ENCODE peak calls at places on chromosomes 6 and 20, in six cellular contexts. D is Karpas-422, G is fibroblast of lung, X is GM23248, W is neuronal stem cell, K is neural progenitor cell. T is an unnamed sample.

GRCh38 chr6:118844915-118845314 is 49.0 kb upstream of the ASF1A start:
- DNase-seq in K (no peak), W (no peak), X (no peak), D (peak), G (no peak), T (no peak)

GRCh38 chr6:67634199-67634598 is 1000.9 kb upstream of the ADGRB3 start:
- DNase-seq in K (no peak), X (no peak), D (no peak), G (no peak), W (no peak), T (no peak)

GRCh38 chr6:5851261-5851757 is 155.4 kb downstream of the NRN1 start:
- DNase-seq in X (peak), W (no peak), K (peak), G (peak), D (peak), T (no peak)

GRCh38 chr20:2234788-2235187 is 61.0 kb upstream of the TGM3 start:
- DNase-seq in G (peak), D (no peak), W (no peak), K (peak), X (no peak), T (no peak)

GRCh38 chr6:30721198-30722024 is 1.3 kb downstream of the TUBB start:
- DNase-seq in K (peak), W (peak), X (peak), D (peak), G (peak), T (peak)

GRCh38 chr20:5719861-5720401 is 30.3 kb upstream of the SHLD1 start:
- DNase-seq in W (no peak), G (peak), K (no peak), X (peak), D (no peak), T (no peak)

GRCh38 chr6:22082278-22082677 is 214.6 kb downstream of the PRL start:
- DNase-seq in X (peak), K (no peak), D (no peak), G (peak), W (no peak), T (no peak)

GRCh38 chr20:38171301-38172010 is 6.4 kb upstream of the TGM2 start:
- DNase-seq in D (no peak), X (peak), G (no peak), K (no peak), W (no peak), T (no peak)

GRCh38 chr20:46512943-46513844 is at the start of gene ZNF334:
- DNase-seq in G (peak), D (peak), W (peak), X (peak), K (peak), T (no peak)

GRCh38 chr6:100886078-100886477 is 4.9 kb upstream of the ASCC3 start:
- DNase-seq in G (peak), D (no peak), X (peak), W (no peak), K (no peak), T (no peak)

GRCh38 chr20:36624068-36624813 is 18.7 kb downstream of the RAB5IF start:
- DNase-seq in D (no peak), K (no peak), W (no peak), X (no peak), G (no peak), T (no peak)

GRCh38 chr6:90183587-90184333 is 112.9 kb downstream of the BACH2 start:
- DNase-seq in K (no peak), X (no peak), D (no peak), G (peak), W (no peak), T (no peak)

GRCh38 chr6:24668997-24669361 is 2.1 kb downstream of the ACOT13 start:
- DNase-seq in X (no peak), D (no peak), K (no peak), G (no peak), W (no peak), T (no peak)

GRCh38 chr6:45438156-45438555 is 60.4 kb upstream of the SUPT3H start:
- DNase-seq in G (peak), D (no peak), K (no peak), W (no peak), X (peak), T (no peak)

GRCh38 chr6:126716012-126716411 is 376.1 kb downstream of the CENPW start:
- DNase-seq in D (no peak), X (peak), W (no peak), K (no peak), G (peak), T (no peak)

GRCh38 chr20:58174708-58175287 is 53.7 kb downstream of the ANKRD60 start:
- DNase-seq in W (no peak), D (peak), X (peak), K (peak), G (no peak), T (no peak)
- H3K4me2 ChIP-seq in W (no peak), D (peak), X (peak), K (peak), G (peak), T (no peak)

GRCh38 chr20:55513966-55514365 is 491.4 kb downstream of the CBLN4 start:
- DNase-seq in G (no peak), K (no peak), W (no peak), X (no peak), D (no peak), T (no peak)

GRCh38 chr20:55515831-55516230 is 489.5 kb downstream of the CBLN4 start:
- DNase-seq in D (no peak), W (no peak), X (no peak), G (no peak), K (no peak), T (no peak)

GRCh38 chr20:55514498-55514897 is 490.8 kb downstream of the CBLN4 start:
- DNase-seq in D (no peak), W (no peak), X (no peak), G (no peak), K (no peak), T (no peak)
- H2AFZ ChIP-seq in D (no peak), W (no peak), X (no peak), G (no peak), K (no peak), T (no peak)

DNA sequence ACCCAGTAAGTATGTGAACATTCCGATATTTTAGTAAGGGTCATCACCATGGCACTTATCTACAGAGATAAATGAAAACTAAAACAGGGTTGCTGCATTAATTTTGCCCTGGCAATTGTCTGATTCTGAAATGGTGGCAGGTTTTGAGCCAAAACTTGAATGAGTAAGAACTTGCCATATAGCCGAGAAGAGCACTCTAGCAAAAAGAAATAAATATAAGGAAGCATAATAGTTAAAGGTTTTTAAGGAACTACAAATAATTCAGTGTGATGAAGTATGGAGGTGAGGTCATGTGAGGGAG is 68.5 kb upstream of the BTN3A2 start:
- DNase-seq in G (no peak), W (no peak), D (no peak), K (no peak), X (no peak), T (no peak)
- H3K4me2 ChIP-seq in G (no peak), W (no peak), D (no peak), K (no peak), X (no peak), T (no peak)

DNA sequence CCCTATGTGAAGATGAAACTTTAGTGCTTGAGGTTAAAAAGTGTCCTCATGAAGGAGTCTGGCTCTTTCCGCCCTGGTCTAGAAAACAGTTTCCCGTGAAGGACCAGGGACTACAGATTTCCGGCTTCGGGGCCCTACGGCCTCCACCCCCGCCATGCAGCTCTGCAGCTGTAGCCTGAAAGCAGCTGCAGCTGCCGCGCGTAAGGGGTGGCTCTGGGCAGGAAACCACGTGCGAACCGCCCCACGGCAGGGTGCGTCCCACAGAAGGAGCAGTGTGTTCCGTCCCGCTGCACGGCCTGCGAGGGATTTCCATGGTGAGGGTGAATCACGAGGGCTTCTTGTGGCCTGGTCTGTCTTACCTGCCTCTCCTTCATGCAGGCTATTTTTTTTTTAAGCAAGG is 117.0 kb downstream of the ERMARD start:
- DNase-seq in D (no peak), W (no peak), K (no peak), G (no peak), X (peak), T (peak)
- H2AFZ ChIP-seq in D (no peak), W (no peak), K (no peak), G (no peak), X (no peak), T (peak)

GRCh38 chr6:104956663-104957294 is at the start of gene LIN28B:
- DNase-seq in X (no peak), G (no peak), D (peak), K (peak), W (no peak), T (no peak)

GRCh38 chr6:104958178-104958520 is 1.2 kb downstream of the LIN28B start:
- DNase-seq in D (peak), X (no peak), K (peak), G (no peak), W (no peak), T (no peak)

GRCh38 chr6:104955927-104956662 is 812 bp upstream of the LIN28B start:
- DNase-seq in X (no peak), D (peak), W (peak), K (peak), G (no peak), T (no peak)

GRCh38 chr6:104958720-104959452 is 2.0 kb downstream of the LIN28B start:
- DNase-seq in G (no peak), D (peak), W (no peak), X (peak), K (peak), T (no peak)

GRCh38 chr6:104957301-104958177 is 632 bp downstream of the LIN28B start:
- DNase-seq in D (peak), W (peak), K (peak), X (no peak), G (no peak), T (no peak)
- H3K4me2 ChIP-seq in D (peak), W (peak), K (peak), X (no peak), G (no peak), T (no peak)

GRCh38 chr6:134722996-134723871 is 226.7 kb downstream of the ALDH8A1 start:
- DNase-seq in X (peak), D (no peak), W (no peak), K (no peak), G (no peak), T (no peak)

GRCh38 chr6:134722429-134722828 is 227.5 kb downstream of the ALDH8A1 start:
- DNase-seq in K (no peak), G (no peak), X (peak), D (no peak), W (no peak), T (no peak)

GRCh38 chr6:134720353-134721094 is 229.4 kb downstream of the ALDH8A1 start:
- DNase-seq in W (no peak), X (no peak), K (no peak), G (no peak), D (no peak), T (no peak)

GRCh38 chr6:134719850-134720249 is 230.1 kb downstream of the ALDH8A1 start:
- DNase-seq in D (no peak), X (no peak), K (no peak), W (no peak), G (no peak), T (no peak)

GRCh38 chr6:134721095-134721400 is 228.9 kb downstream of the ALDH8A1 start:
- DNase-seq in X (no peak), D (no peak), G (no peak), W (no peak), K (no peak), T (no peak)
- H2AFZ ChIP-seq in X (no peak), D (no peak), G (no peak), W (no peak), K (no peak), T (no peak)

GRCh38 chr6:12115492-12115891 is 103.4 kb downstream of the HIVEP1 start:
- DNase-seq in W (no peak), G (no peak), K (no peak), D (no peak), X (no peak), T (no peak)
- H3K4me2 ChIP-seq in W (no peak), G (no peak), K (no peak), D (no peak), X (no peak), T (peak)

DNA sequence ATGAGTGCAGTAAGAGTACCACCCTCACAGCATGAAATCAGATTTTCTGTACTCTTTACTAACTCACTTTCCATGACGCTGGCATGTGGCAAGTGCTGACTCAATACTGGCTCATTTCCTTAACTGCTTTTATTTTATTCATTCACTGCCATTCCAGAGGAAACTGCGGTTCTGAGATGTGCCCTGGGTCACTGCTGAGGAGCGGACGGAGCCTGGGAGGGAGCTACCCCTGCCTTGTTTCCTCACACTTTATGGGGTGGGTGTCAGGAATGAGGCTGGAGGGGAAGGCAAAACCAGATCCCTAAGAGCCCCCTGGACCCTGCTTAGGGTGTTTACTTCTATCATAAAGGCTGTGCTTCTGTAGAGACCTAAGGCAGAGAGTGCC is 14.4 kb downstream of the NT5E start:
- DNase-seq in W (no peak), D (no peak), G (peak), X (peak), K (no peak), T (no peak)
- H2AFZ ChIP-seq in W (no peak), D (no peak), G (no peak), X (no peak), K (no peak), T (no peak)

GRCh38 chr6:105569706-105570105 is 166.8 kb upstream of the PREP start:
- DNase-seq in X (no peak), K (no peak), G (no peak), D (no peak), W (no peak), T (no peak)
- H3K4me2 ChIP-seq in X (no peak), K (no peak), G (no peak), D (no peak), W (no peak), T (no peak)

GRCh38 chr20:50320910-50321796 is 130.5 kb downstream of the CEBPB start:
- DNase-seq in G (peak), W (peak), K (peak), X (peak), D (no peak), T (no peak)
- H2AFZ ChIP-seq in G (no peak), W (peak), K (peak), X (peak), D (no peak), T (no peak)